ENCODE peak calls at places on chromosomes 7 and 10, in eight cellular contexts. One of them, this sample, is unnamed.

GRCh38 chr7:91880413-91881241 is at the start of gene MTERF1:
- DNase-seq in Ammon's horn: peak
- DNase-seq in GM04504: peak
- DNase-seq in activated CD4-positive, alpha-beta T cell treated with anti-CD3 and anti-CD28 coated beads, Interleukin-2, amount 50 U/mL, for 24 hours: peak
- DNase-seq in hippocampal formation: peak
- DNase-seq in activated CD4-positive, CD25-positive, alpha-beta regulatory T cell: peak
- DNase-seq in B cell: peak
- DNase-seq in LoVo: peak
- DNase-seq in this sample: peak

GRCh38 chr10:128377364-128377987 is 251.3 kb upstream of the MKI67 start:
- DNase-seq in Ammon's horn: no peak
- DNase-seq in GM04504: no peak
- DNase-seq in activated CD4-positive, alpha-beta T cell treated with anti-CD3 and anti-CD28 coated beads, Interleukin-2, amount 50 U/mL, for 24 hours: no peak
- DNase-seq in hippocampal formation: no peak
- DNase-seq in activated CD4-positive, CD25-positive, alpha-beta regulatory T cell: no peak
- DNase-seq in B cell: no peak
- DNase-seq in LoVo: no peak
- DNase-seq in this sample: no peak

GRCh38 chr10:45076847-45077246 is 76.1 kb downstream of the ZNF22 start:
- DNase-seq in Ammon's horn: no peak
- DNase-seq in GM04504: no peak
- DNase-seq in activated CD4-positive, alpha-beta T cell treated with anti-CD3 and anti-CD28 coated beads, Interleukin-2, amount 50 U/mL, for 24 hours: no peak
- DNase-seq in hippocampal formation: no peak
- DNase-seq in activated CD4-positive, CD25-positive, alpha-beta regulatory T cell: no peak
- DNase-seq in B cell: no peak
- DNase-seq in LoVo: no peak
- DNase-seq in this sample: no peak

GRCh38 chr10:29627201-29628105 is 7.3 kb downstream of the SVIL start:
- DNase-seq in Ammon's horn: no peak
- DNase-seq in GM04504: peak
- DNase-seq in activated CD4-positive, alpha-beta T cell treated with anti-CD3 and anti-CD28 coated beads, Interleukin-2, amount 50 U/mL, for 24 hours: no peak
- DNase-seq in hippocampal formation: no peak
- DNase-seq in activated CD4-positive, CD25-positive, alpha-beta regulatory T cell: no peak
- DNase-seq in B cell: no peak
- DNase-seq in LoVo: no peak
- DNase-seq in this sample: no peak

GRCh38 chr7:142313528-142313927 is 55.7 kb upstream of the PRSS58 start:
- DNase-seq in Ammon's horn: no peak
- DNase-seq in GM04504: no peak
- DNase-seq in activated CD4-positive, alpha-beta T cell treated with anti-CD3 and anti-CD28 coated beads, Interleukin-2, amount 50 U/mL, for 24 hours: no peak
- DNase-seq in hippocampal formation: no peak
- DNase-seq in activated CD4-positive, CD25-positive, alpha-beta regulatory T cell: no peak
- DNase-seq in B cell: no peak
- DNase-seq in LoVo: no peak
- DNase-seq in this sample: no peak

GRCh38 chr7:114929570-114929969 is 7.7 kb downstream of the MDFIC start:
- DNase-seq in Ammon's horn: no peak
- DNase-seq in GM04504: no peak
- DNase-seq in activated CD4-positive, alpha-beta T cell treated with anti-CD3 and anti-CD28 coated beads, Interleukin-2, amount 50 U/mL, for 24 hours: no peak
- DNase-seq in hippocampal formation: no peak
- DNase-seq in activated CD4-positive, CD25-positive, alpha-beta regulatory T cell: no peak
- DNase-seq in B cell: no peak
- DNase-seq in LoVo: no peak
- DNase-seq in this sample: no peak

GRCh38 chr10:490891-491571 is 198.4 kb downstream of the DIP2C start:
- DNase-seq in Ammon's horn: peak
- DNase-seq in GM04504: peak
- DNase-seq in activated CD4-positive, alpha-beta T cell treated with anti-CD3 and anti-CD28 coated beads, Interleukin-2, amount 50 U/mL, for 24 hours: no peak
- DNase-seq in hippocampal formation: peak
- DNase-seq in activated CD4-positive, CD25-positive, alpha-beta regulatory T cell: no peak
- DNase-seq in B cell: no peak
- DNase-seq in LoVo: no peak
- DNase-seq in this sample: no peak

GRCh38 chr7:7271094-7271874 is 88.9 kb downstream of the C1GALT1 start:
- DNase-seq in Ammon's horn: no peak
- DNase-seq in GM04504: no peak
- DNase-seq in activated CD4-positive, alpha-beta T cell treated with anti-CD3 and anti-CD28 coated beads, Interleukin-2, amount 50 U/mL, for 24 hours: no peak
- DNase-seq in hippocampal formation: no peak
- DNase-seq in activated CD4-positive, CD25-positive, alpha-beta regulatory T cell: no peak
- DNase-seq in B cell: no peak
- DNase-seq in LoVo: peak
- DNase-seq in this sample: no peak

GRCh38 chr7:50835156-50835555 is 52.5 kb upstream of the GRB10 start:
- DNase-seq in Ammon's horn: no peak
- DNase-seq in GM04504: no peak
- DNase-seq in activated CD4-positive, alpha-beta T cell treated with anti-CD3 and anti-CD28 coated beads, Interleukin-2, amount 50 U/mL, for 24 hours: no peak
- DNase-seq in hippocampal formation: no peak
- DNase-seq in activated CD4-positive, CD25-positive, alpha-beta regulatory T cell: no peak
- DNase-seq in B cell: no peak
- DNase-seq in LoVo: no peak
- DNase-seq in this sample: no peak

GRCh38 chr7:17105701-17106100 is 192.8 kb upstream of the AHR start:
- DNase-seq in Ammon's horn: no peak
- DNase-seq in GM04504: no peak
- DNase-seq in activated CD4-positive, alpha-beta T cell treated with anti-CD3 and anti-CD28 coated beads, Interleukin-2, amount 50 U/mL, for 24 hours: no peak
- DNase-seq in hippocampal formation: no peak
- DNase-seq in activated CD4-positive, CD25-positive, alpha-beta regulatory T cell: no peak
- DNase-seq in B cell: no peak
- DNase-seq in LoVo: no peak
- DNase-seq in this sample: no peak

GRCh38 chr7:100102950-100103840 is 1.8 kb downstream of the AP4M1 start:
- DNase-seq in Ammon's horn: no peak
- DNase-seq in GM04504: no peak
- DNase-seq in activated CD4-positive, alpha-beta T cell treated with anti-CD3 and anti-CD28 coated beads, Interleukin-2, amount 50 U/mL, for 24 hours: no peak
- DNase-seq in hippocampal formation: no peak
- DNase-seq in activated CD4-positive, CD25-positive, alpha-beta regulatory T cell: no peak
- DNase-seq in B cell: peak
- DNase-seq in LoVo: no peak
- DNase-seq in this sample: no peak

GRCh38 chr7:101952355-101953247 is 135.2 kb downstream of the CUX1 start:
- DNase-seq in Ammon's horn: no peak
- DNase-seq in GM04504: peak
- DNase-seq in activated CD4-positive, alpha-beta T cell treated with anti-CD3 and anti-CD28 coated beads, Interleukin-2, amount 50 U/mL, for 24 hours: no peak
- DNase-seq in hippocampal formation: no peak
- DNase-seq in activated CD4-positive, CD25-positive, alpha-beta regulatory T cell: no peak
- DNase-seq in B cell: no peak
- DNase-seq in LoVo: no peak
- DNase-seq in this sample: no peak

GRCh38 chr10:86970152-86970886 is 2.0 kb downstream of the ADIRF start:
- DNase-seq in Ammon's horn: peak
- DNase-seq in GM04504: peak
- DNase-seq in activated CD4-positive, alpha-beta T cell treated with anti-CD3 and anti-CD28 coated beads, Interleukin-2, amount 50 U/mL, for 24 hours: no peak
- DNase-seq in hippocampal formation: no peak
- DNase-seq in activated CD4-positive, CD25-positive, alpha-beta regulatory T cell: no peak
- DNase-seq in B cell: no peak
- DNase-seq in LoVo: no peak
- DNase-seq in this sample: no peak

GRCh38 chr10:72098301-72099053 is 10.1 kb upstream of the SPOCK2 start:
- DNase-seq in Ammon's horn: no peak
- DNase-seq in GM04504: no peak
- DNase-seq in activated CD4-positive, alpha-beta T cell treated with anti-CD3 and anti-CD28 coated beads, Interleukin-2, amount 50 U/mL, for 24 hours: no peak
- DNase-seq in hippocampal formation: no peak
- DNase-seq in activated CD4-positive, CD25-positive, alpha-beta regulatory T cell: no peak
- DNase-seq in B cell: no peak
- DNase-seq in LoVo: peak
- DNase-seq in this sample: no peak

GRCh38 chr7:5702876-5703571 is 78.4 kb downstream of the RNF216 start:
- DNase-seq in Ammon's horn: peak
- DNase-seq in GM04504: no peak
- DNase-seq in activated CD4-positive, alpha-beta T cell treated with anti-CD3 and anti-CD28 coated beads, Interleukin-2, amount 50 U/mL, for 24 hours: no peak
- DNase-seq in hippocampal formation: peak
- DNase-seq in activated CD4-positive, CD25-positive, alpha-beta regulatory T cell: no peak
- DNase-seq in B cell: no peak
- DNase-seq in LoVo: peak
- DNase-seq in this sample: no peak

GRCh38 chr7:70380315-70381027 is 751.5 kb upstream of the GALNT17 start:
- DNase-seq in Ammon's horn: no peak
- DNase-seq in GM04504: no peak
- DNase-seq in activated CD4-positive, alpha-beta T cell treated with anti-CD3 and anti-CD28 coated beads, Interleukin-2, amount 50 U/mL, for 24 hours: no peak
- DNase-seq in hippocampal formation: no peak
- DNase-seq in activated CD4-positive, CD25-positive, alpha-beta regulatory T cell: no peak
- DNase-seq in B cell: no peak
- DNase-seq in LoVo: no peak
- DNase-seq in this sample: no peak

GRCh38 chr7:1355568-1356340 is 103.5 kb downstream of the MICALL2 start:
- DNase-seq in Ammon's horn: no peak
- DNase-seq in GM04504: no peak
- DNase-seq in activated CD4-positive, alpha-beta T cell treated with anti-CD3 and anti-CD28 coated beads, Interleukin-2, amount 50 U/mL, for 24 hours: no peak
- DNase-seq in hippocampal formation: no peak
- DNase-seq in activated CD4-positive, CD25-positive, alpha-beta regulatory T cell: no peak
- DNase-seq in B cell: no peak
- DNase-seq in LoVo: no peak
- DNase-seq in this sample: no peak

GRCh38 chr7:40887099-40887498 is 752.3 kb downstream of the SUGCT start:
- DNase-seq in Ammon's horn: no peak
- DNase-seq in GM04504: no peak
- DNase-seq in activated CD4-positive, alpha-beta T cell treated with anti-CD3 and anti-CD28 coated beads, Interleukin-2, amount 50 U/mL, for 24 hours: no peak
- DNase-seq in hippocampal formation: no peak
- DNase-seq in activated CD4-positive, CD25-positive, alpha-beta regulatory T cell: no peak
- DNase-seq in B cell: no peak
- DNase-seq in LoVo: no peak
- DNase-seq in this sample: no peak

GRCh38 chr7:972670-973309 is 2.6 kb downstream of the COX19 start:
- DNase-seq in Ammon's horn: no peak
- DNase-seq in GM04504: no peak
- DNase-seq in activated CD4-positive, alpha-beta T cell treated with anti-CD3 and anti-CD28 coated beads, Interleukin-2, amount 50 U/mL, for 24 hours: no peak
- DNase-seq in hippocampal formation: no peak
- DNase-seq in activated CD4-positive, CD25-positive, alpha-beta regulatory T cell: no peak
- DNase-seq in B cell: no peak
- DNase-seq in LoVo: no peak
- DNase-seq in this sample: no peak

GRCh38 chr10:93629636-93630291 is 17.4 kb downstream of the PDE6C start:
- DNase-seq in Ammon's horn: no peak
- DNase-seq in GM04504: no peak
- DNase-seq in activated CD4-positive, alpha-beta T cell treated with anti-CD3 and anti-CD28 coated beads, Interleukin-2, amount 50 U/mL, for 24 hours: no peak
- DNase-seq in hippocampal formation: no peak
- DNase-seq in activated CD4-positive, CD25-positive, alpha-beta regulatory T cell: no peak
- DNase-seq in B cell: no peak
- DNase-seq in LoVo: no peak
- DNase-seq in this sample: no peak

GRCh38 chr10:67119648-67120047 is 193.8 kb downstream of the LRRTM3 start:
- DNase-seq in Ammon's horn: no peak
- DNase-seq in GM04504: no peak
- DNase-seq in activated CD4-positive, alpha-beta T cell treated with anti-CD3 and anti-CD28 coated beads, Interleukin-2, amount 50 U/mL, for 24 hours: no peak
- DNase-seq in hippocampal formation: no peak
- DNase-seq in activated CD4-positive, CD25-positive, alpha-beta regulatory T cell: no peak
- DNase-seq in B cell: no peak
- DNase-seq in LoVo: no peak
- DNase-seq in this sample: no peak